ENCODE peak calls at places on chromosomes 6 and 20, in ten cellular contexts. T is nucleus accumbens, H is SW 1271, M is HFF-Myc, I is HTR-8/SVneo, F is spleen, L is NCI-H1694, Z is D721Med, G is uterus, K is dorsolateral prefrontal cortex. D is an unnamed sample.

GRCh38 chr6:40542175-40542764 is 44.9 kb downstream of the LRFN2 start:
- DNase-seq in T (no peak), H (no peak), M (no peak), I (no peak), F (peak; percentile 66), L (no peak), Z (no peak), G (no peak), K (no peak), D (no peak)

GRCh38 chr20:19347943-19348456 is 135.6 kb downstream of the SLC24A3 start:
- DNase-seq in T (no peak), H (no peak), M (no peak), I (no peak), F (no peak), L (no peak), Z (no peak), G (no peak), K (no peak), D (no peak)

GRCh38 chr6:168095171-168095691 is 16.2 kb upstream of the FRMD1 start:
- DNase-seq in T (no peak), H (no peak), M (no peak), I (no peak), F (peak; percentile 65), L (no peak), Z (no peak), G (no peak), K (no peak), D (no peak)

GRCh38 chr6:164756142-164756541 is 553.3 kb downstream of the C6orf118 start:
- DNase-seq in T (no peak), H (no peak), M (no peak), I (no peak), F (no peak), L (no peak), Z (no peak), G (no peak), K (no peak), D (no peak)

GRCh38 chr6:89951574-89952360 is 57.5 kb downstream of the GJA10 start:
- DNase-seq in T (peak; percentile 14), H (no peak), M (no peak), I (no peak), F (no peak), L (no peak), Z (no peak), G (no peak), K (peak; percentile 55), D (no peak)

GRCh38 chr20:61929971-61930666 is 135.6 kb downstream of the TAF4 start:
- DNase-seq in T (no peak), H (no peak), M (no peak), I (no peak), F (peak; percentile 46), L (no peak), Z (no peak), G (no peak), K (no peak), D (no peak)

GRCh38 chr6:98839788-98840361 is 5.5 kb downstream of the POU3F2 start:
- DNase-seq in T (peak; percentile 55), H (no peak), M (no peak), I (no peak), F (no peak), L (no peak), Z (no peak), G (no peak), K (peak; percentile 38), D (no peak)

GRCh38 chr6:7730411-7730810 is 4.5 kb downstream of the BMP6 start:
- DNase-seq in T (no peak), H (no peak), M (no peak), I (no peak), F (no peak), L (no peak), Z (no peak), G (no peak), K (no peak), D (no peak)

GRCh38 chr20:57650756-57651483 is 30.7 kb upstream of the ZBP1 start:
- DNase-seq in T (no peak), H (no peak), M (no peak), I (no peak), F (peak; percentile 61), L (no peak), Z (peak; percentile 16), G (no peak), K (no peak), D (no peak)

GRCh38 chr6:36198986-36199385 is 2.4 kb downstream of the BRPF3 start:
- DNase-seq in T (no peak), H (no peak), M (no peak), I (no peak), F (no peak), L (no peak), Z (no peak), G (no peak), K (no peak), D (no peak)

GRCh38 chr6:55578537-55579363 is at the start of gene HMGCLL1:
- DNase-seq in T (peak; percentile 64), H (no peak), M (no peak), I (peak; percentile 44), F (no peak), L (peak; percentile 43), Z (no peak), G (peak; percentile 14), K (peak; percentile 66), D (peak; percentile 38)

GRCh38 chr6:23311211-23311610 is 741.8 kb downstream of the HDGFL1 start:
- DNase-seq in T (no peak), H (no peak), M (no peak), I (no peak), F (no peak), L (no peak), Z (no peak), G (no peak), K (no peak), D (no peak)

GRCh38 chr6:34248198-34248726 is 544 bp downstream of the SMIM29 start:
- DNase-seq in T (no peak), H (peak; percentile 42), M (no peak), I (no peak), F (peak; percentile 93), L (no peak), Z (no peak), G (peak; percentile 72), K (peak; percentile 54), D (no peak)

GRCh38 chr6:147207351-147207750 is 3.1 kb downstream of the STXBP5 start:
- DNase-seq in T (no peak), H (no peak), M (no peak), I (no peak), F (no peak), L (no peak), Z (no peak), G (no peak), K (no peak), D (no peak)

GRCh38 chr20:19813839-19814238 is 55.8 kb downstream of the RIN2 start:
- DNase-seq in T (no peak), H (no peak), M (no peak), I (no peak), F (no peak), L (no peak), Z (no peak), G (no peak), K (no peak), D (no peak)

GRCh38 chr6:32974541-32975308 is 6.3 kb downstream of the BRD2 start:
- DNase-seq in T (no peak), H (no peak), M (no peak), I (no peak), F (no peak), L (no peak), Z (no peak), G (no peak), K (no peak), D (no peak)

GRCh38 chr20:775679-776135 is 7.4 kb upstream of the SLC52A3 start:
- DNase-seq in T (no peak), H (no peak), M (no peak), I (no peak), F (no peak), L (no peak), Z (no peak), G (no peak), K (no peak), D (no peak)

GRCh38 chr6:130307752-130308361 is 58.0 kb upstream of the TMEM200A start:
- DNase-seq in T (no peak), H (no peak), M (peak; percentile 53), I (no peak), F (no peak), L (no peak), Z (no peak), G (no peak), K (no peak), D (no peak)

GRCh38 chr20:60650087-60650486 is 602.0 kb upstream of the CDH4 start:
- DNase-seq in T (no peak), H (no peak), M (no peak), I (no peak), F (no peak), L (no peak), Z (no peak), G (no peak), K (no peak), D (no peak)

GRCh38 chr20:63774348-63774735 is 34.8 kb downstream of the SLC2A4RG start:
- DNase-seq in T (no peak), H (no peak), M (no peak), I (no peak), F (peak; percentile 87), L (no peak), Z (no peak), G (no peak), K (no peak), D (no peak)

GRCh38 chr20:63626424-63627128 is at the start of gene GMEB2:
- DNase-seq in T (peak; percentile 62), H (peak; percentile 68), M (no peak), I (peak; percentile 95), F (peak; percentile 95), L (no peak), Z (peak; percentile 78), G (peak; percentile 78), K (peak; percentile 63), D (no peak)

GRCh38 chr6:134065706-134066105 is 13.3 kb upstream of the SLC2A12 start:
- DNase-seq in T (no peak), H (no peak), M (no peak), I (no peak), F (no peak), L (no peak), Z (no peak), G (no peak), K (no peak), D (no peak)

GRCh38 chr6:131917318-131917717 is 33.9 kb downstream of the CCN2 start:
- DNase-seq in T (no peak), H (no peak), M (no peak), I (no peak), F (no peak), L (no peak), Z (no peak), G (no peak), K (no peak), D (no peak)

GRCh38 chr6:34465551-34466241 is at the start of gene PACSIN1:
- DNase-seq in T (peak; percentile 61), H (no peak), M (no peak), I (no peak), F (peak; percentile 78), L (no peak), Z (peak; percentile 97), G (no peak), K (peak; percentile 62), D (no peak)

GRCh38 chr6:139520321-139520768 is 145.9 kb upstream of the CITED2 start:
- DNase-seq in T (no peak), H (no peak), M (no peak), I (no peak), F (no peak), L (no peak), Z (no peak), G (no peak), K (no peak), D (no peak)

GRCh38 chr6:34485321-34486060 is 19.6 kb downstream of the PACSIN1 start:
- DNase-seq in T (no peak), H (no peak), M (no peak), I (no peak), F (peak; percentile 54), L (no peak), Z (no peak), G (no peak), K (no peak), D (no peak)

GRCh38 chr6:47475319-47475816 is 2.2 kb upstream of the CD2AP start:
- DNase-seq in T (no peak), H (no peak), M (no peak), I (no peak), F (no peak), L (no peak), Z (no peak), G (no peak), K (no peak), D (no peak)

GRCh38 chr6:105482227-105482839 is 79.5 kb upstream of the PREP start:
- DNase-seq in T (no peak), H (no peak), M (no peak), I (peak; percentile 11), F (no peak), L (no peak), Z (no peak), G (peak; percentile 47), K (peak; percentile 7), D (no peak)

D was measured in iPS DF 19.7.